ENCODE peak calls at places on chromosomes 7 and 10, in five cellular contexts. One of them, this sample, is unnamed.
A peak's percentile ranks its signal among the peaks of the same experiment; 100 is the strongest.

GRCh38 chr10:63738410-63738809 is 217.2 kb downstream of the REEP3 start:
- DNase-seq in H1: no peak
- DNase-seq in adipocyte: peak; percentile 38
- DNase-seq in Karpas-422: peak; percentile 28
- DNase-seq in mesenchymal stem cell: peak; percentile 54
- DNase-seq in this sample: no peak

GRCh38 chr10:67306588-67307205 is 380.9 kb downstream of the LRRTM3 start:
- DNase-seq in adipocyte: peak; percentile 66
- DNase-seq in Karpas-422: peak; percentile 69
- DNase-seq in mesenchymal stem cell: peak; percentile 6
- DNase-seq in H1: no peak
- DNase-seq in this sample: no peak

GRCh38 chr7:159095979-159096411 is 48.7 kb downstream of the VIPR2 start:
- DNase-seq in adipocyte: no peak
- DNase-seq in H1: no peak
- DNase-seq in Karpas-422: no peak
- DNase-seq in mesenchymal stem cell: no peak
- DNase-seq in this sample: peak; percentile 22

GRCh38 chr7:130884437-130885417 is 150.7 kb upstream of the KLF14 start:
- DNase-seq in mesenchymal stem cell: peak; percentile 76
- DNase-seq in Karpas-422: no peak
- DNase-seq in adipocyte: peak; percentile 58
- DNase-seq in H1: no peak
- DNase-seq in this sample: no peak

GRCh38 chr7:5452937-5453540 is 29.4 kb upstream of the TNRC18 start:
- DNase-seq in Karpas-422: peak; percentile 68
- DNase-seq in mesenchymal stem cell: peak; percentile 57
- DNase-seq in adipocyte: peak; percentile 36
- DNase-seq in H1: no peak
- DNase-seq in this sample: peak; percentile 66

GRCh38 chr7:5703572-5704533 is 77.6 kb downstream of the RNF216 start:
- DNase-seq in H1: no peak
- DNase-seq in Karpas-422: peak; percentile 73
- DNase-seq in mesenchymal stem cell: peak; percentile 33
- DNase-seq in adipocyte: no peak
- DNase-seq in this sample: no peak

GRCh38 chr7:17706734-17707133 is 233.6 kb downstream of the SNX13 start:
- DNase-seq in adipocyte: peak; percentile 86
- DNase-seq in H1: no peak
- DNase-seq in Karpas-422: peak; percentile 87
- DNase-seq in mesenchymal stem cell: peak; percentile 69
- DNase-seq in this sample: peak; percentile 72

GRCh38 chr10:71659050-71659738 is 60.4 kb downstream of the C10orf105 start:
- DNase-seq in Karpas-422: no peak
- DNase-seq in adipocyte: no peak
- DNase-seq in mesenchymal stem cell: no peak
- DNase-seq in H1: peak; percentile 19
- DNase-seq in this sample: peak; percentile 40

GRCh38 chr7:134209322-134210015 is 82.3 kb downstream of the LRGUK start:
- DNase-seq in Karpas-422: no peak
- DNase-seq in adipocyte: no peak
- DNase-seq in mesenchymal stem cell: no peak
- DNase-seq in H1: no peak
- DNase-seq in this sample: no peak

GRCh38 chr10:96043895-96044580 is 655 bp downstream of the CCNJ start:
- DNase-seq in H1: no peak
- DNase-seq in mesenchymal stem cell: peak; percentile 69
- DNase-seq in Karpas-422: peak; percentile 69
- DNase-seq in adipocyte: peak; percentile 70
- DNase-seq in this sample: peak; percentile 49

GRCh38 chr10:78316451-78316931 is 282.8 kb downstream of the RPS24 start:
- DNase-seq in Karpas-422: no peak
- DNase-seq in adipocyte: no peak
- DNase-seq in mesenchymal stem cell: peak; percentile 45
- DNase-seq in H1: no peak
- DNase-seq in this sample: no peak

GRCh38 chr10:82091413-82091812 is 216.4 kb downstream of the NRG3 start:
- DNase-seq in mesenchymal stem cell: no peak
- DNase-seq in H1: no peak
- DNase-seq in Karpas-422: no peak
- DNase-seq in adipocyte: no peak
- DNase-seq in this sample: no peak

GRCh38 chr7:71236488-71237179 is 104.7 kb downstream of the GALNT17 start:
- DNase-seq in Karpas-422: no peak
- DNase-seq in adipocyte: no peak
- DNase-seq in mesenchymal stem cell: no peak
- DNase-seq in H1: no peak
- DNase-seq in this sample: no peak

GRCh38 chr7:116315293-116315692 is 105.0 kb downstream of the TES start:
- DNase-seq in H1: no peak
- DNase-seq in adipocyte: peak; percentile 21
- DNase-seq in Karpas-422: no peak
- DNase-seq in mesenchymal stem cell: peak; percentile 73
- DNase-seq in this sample: no peak

GRCh38 chr10:62422068-62422590 is 48.0 kb downstream of the ZNF365 start:
- DNase-seq in H1: no peak
- DNase-seq in mesenchymal stem cell: peak; percentile 29
- DNase-seq in Karpas-422: no peak
- DNase-seq in adipocyte: peak; percentile 32
- DNase-seq in this sample: no peak

GRCh38 chr7:1275685-1276424 is 43.2 kb downstream of the UNCX start:
- DNase-seq in H1: no peak
- DNase-seq in adipocyte: no peak
- DNase-seq in mesenchymal stem cell: no peak
- DNase-seq in Karpas-422: no peak
- DNase-seq in this sample: no peak

GRCh38 chr10:14093735-14094484 is 236.8 kb downstream of the FRMD4A start:
- DNase-seq in Karpas-422: no peak
- DNase-seq in H1: no peak
- DNase-seq in mesenchymal stem cell: peak; percentile 53
- DNase-seq in adipocyte: peak; percentile 81
- DNase-seq in this sample: peak; percentile 63

GRCh38 chr7:40586197-40586596 is 451.4 kb downstream of the SUGCT start:
- DNase-seq in adipocyte: peak; percentile 64
- DNase-seq in mesenchymal stem cell: peak; percentile 67
- DNase-seq in Karpas-422: no peak
- DNase-seq in H1: no peak
- DNase-seq in this sample: no peak

GRCh38 chr10:122152544-122152943 is 118.6 kb upstream of the BTBD16 start:
- DNase-seq in adipocyte: peak; percentile 42
- DNase-seq in H1: no peak
- DNase-seq in mesenchymal stem cell: no peak
- DNase-seq in Karpas-422: no peak
- DNase-seq in this sample: no peak

GRCh38 chr7:52925332-52925731 is 110.1 kb upstream of the POM121L12 start:
- DNase-seq in mesenchymal stem cell: no peak
- DNase-seq in adipocyte: no peak
- DNase-seq in H1: peak; percentile 2
- DNase-seq in Karpas-422: no peak
- DNase-seq in this sample: peak; percentile 50

GRCh38 chr7:143368387-143368786 is 5.9 kb upstream of the FAM131B start:
- DNase-seq in mesenchymal stem cell: no peak
- DNase-seq in Karpas-422: no peak
- DNase-seq in adipocyte: no peak
- DNase-seq in H1: no peak
- DNase-seq in this sample: peak; percentile 37

GRCh38 chr10:75058142-75058541 is 53.3 kb upstream of the SAMD8 start:
- DNase-seq in Karpas-422: no peak
- DNase-seq in H1: no peak
- DNase-seq in mesenchymal stem cell: no peak
- DNase-seq in adipocyte: no peak
- DNase-seq in this sample: no peak

GRCh38 chr10:70106958-70107791 is 25.4 kb downstream of the AIFM2 start:
- DNase-seq in Karpas-422: peak; percentile 78
- DNase-seq in H1: peak; percentile 29
- DNase-seq in adipocyte: no peak
- DNase-seq in mesenchymal stem cell: no peak
- DNase-seq in this sample: peak; percentile 83

GRCh38 chr7:75905785-75906604 is 9.0 kb upstream of the POR start:
- DNase-seq in adipocyte: peak; percentile 78
- DNase-seq in H1: no peak
- DNase-seq in mesenchymal stem cell: peak; percentile 84
- DNase-seq in Karpas-422: peak; percentile 51
- DNase-seq in this sample: peak; percentile 75

GRCh38 chr7:122337011-122337410 is 32.5 kb upstream of the FEZF1 start:
- DNase-seq in Karpas-422: no peak
- DNase-seq in H1: no peak
- DNase-seq in adipocyte: no peak
- DNase-seq in mesenchymal stem cell: no peak
- DNase-seq in this sample: no peak

GRCh38 chr7:112205348-112206237 is 606 bp downstream of the DOCK4 start:
- DNase-seq in mesenchymal stem cell: peak; percentile 83
- DNase-seq in H1: no peak
- DNase-seq in adipocyte: peak; percentile 82
- DNase-seq in Karpas-422: peak; percentile 63
- DNase-seq in this sample: peak; percentile 64

GRCh38 chr10:75403144-75404022 is 1.8 kb upstream of the ZNF503 start:
- DNase-seq in Karpas-422: no peak
- DNase-seq in mesenchymal stem cell: peak; percentile 70
- DNase-seq in adipocyte: peak; percentile 74
- DNase-seq in H1: no peak
- DNase-seq in this sample: peak; percentile 55

GRCh38 chr7:79461660-79462059 is 8.2 kb upstream of the MAGI2 start:
- DNase-seq in mesenchymal stem cell: peak; percentile 85
- DNase-seq in H1: no peak
- DNase-seq in Karpas-422: no peak
- DNase-seq in adipocyte: peak; percentile 79
- DNase-seq in this sample: no peak

GRCh38 chr7:127347567-127348246 is 44.8 kb downstream of the ZNF800 start:
- DNase-seq in H1: peak; percentile 50
- DNase-seq in Karpas-422: peak; percentile 83
- DNase-seq in mesenchymal stem cell: peak; percentile 63
- DNase-seq in adipocyte: peak; percentile 77
- DNase-seq in this sample: peak; percentile 77

GRCh38 chr7:30702200-30702599 is 19.9 kb upstream of the CRHR2 start:
- DNase-seq in Karpas-422: peak; percentile 80
- DNase-seq in adipocyte: no peak
- DNase-seq in mesenchymal stem cell: no peak
- DNase-seq in H1: no peak
- DNase-seq in this sample: peak; percentile 41

GRCh38 chr7:101987494-101987893 is 170.1 kb downstream of the CUX1 start:
- DNase-seq in mesenchymal stem cell: no peak
- DNase-seq in Karpas-422: no peak
- DNase-seq in adipocyte: no peak
- DNase-seq in H1: no peak
- DNase-seq in this sample: no peak

GRCh38 chr7:114243019-114243507 is 171.6 kb upstream of the FOXP2 start:
- DNase-seq in H1: no peak
- DNase-seq in adipocyte: peak; percentile 10
- DNase-seq in mesenchymal stem cell: no peak
- DNase-seq in Karpas-422: no peak
- DNase-seq in this sample: no peak

GRCh38 chr7:65832281-65832680 is 40.6 kb upstream of the VKORC1L1 start:
- DNase-seq in Karpas-422: no peak
- DNase-seq in H1: no peak
- DNase-seq in mesenchymal stem cell: peak; percentile 36
- DNase-seq in adipocyte: peak; percentile 50
- DNase-seq in this sample: peak; percentile 42

GRCh38 chr7:79452032-79452494 is 1.4 kb downstream of the MAGI2 start:
- DNase-seq in adipocyte: peak; percentile 93
- DNase-seq in H1: peak; percentile 19
- DNase-seq in mesenchymal stem cell: peak; percentile 90
- DNase-seq in Karpas-422: no peak
- DNase-seq in this sample: peak; percentile 86

GRCh38 chr10:92342801-92343200 is 51.8 kb downstream of the MARCHF5 start:
- DNase-seq in H1: no peak
- DNase-seq in Karpas-422: no peak
- DNase-seq in mesenchymal stem cell: no peak
- DNase-seq in adipocyte: peak; percentile 16
- DNase-seq in this sample: no peak

GRCh38 chr10:24811906-24812305 is 88.2 kb upstream of the ARHGAP21 start:
- DNase-seq in H1: no peak
- DNase-seq in adipocyte: no peak
- DNase-seq in mesenchymal stem cell: no peak
- DNase-seq in Karpas-422: no peak
- DNase-seq in this sample: no peak

GRCh38 chr10:130137659-130138478 is 1.7 kb downstream of the GLRX3 start:
- DNase-seq in H1: no peak
- DNase-seq in Karpas-422: no peak
- DNase-seq in adipocyte: no peak
- DNase-seq in mesenchymal stem cell: no peak
- DNase-seq in this sample: no peak
- H3K9ac ChIP-seq in H1: no peak overlapping the region
- H3K9ac ChIP-seq in Karpas-422: peak overlapping the region; percentile 93
- H3K9ac ChIP-seq in adipocyte: peak overlapping the region; percentile 97
- H3K9ac ChIP-seq in mesenchymal stem cell: peak overlapping the region; percentile 90
- H3K9ac ChIP-seq in this sample: peak overlapping the region; percentile 91

DNA sequence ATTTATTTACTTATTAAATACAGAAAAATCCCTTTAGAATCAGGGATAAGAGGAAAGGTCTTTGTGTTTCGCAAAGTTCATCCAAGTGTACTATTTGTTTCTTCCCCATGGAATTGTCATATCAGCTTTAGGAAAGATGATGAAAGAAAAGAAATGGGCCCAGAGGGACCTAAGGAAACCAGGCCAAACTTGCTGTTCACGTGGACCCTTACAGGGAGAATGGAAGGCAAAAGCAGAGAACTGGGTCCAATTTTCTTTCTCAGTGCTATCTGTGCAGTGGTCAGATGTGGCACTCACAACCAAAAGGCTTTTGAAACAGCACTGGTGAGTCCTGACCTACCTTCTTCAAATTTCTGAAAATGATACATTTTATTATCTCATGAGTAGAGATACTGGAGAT is 53.6 kb upstream of the FAM133B start:
- DNase-seq in adipocyte: no peak
- DNase-seq in H1: no peak
- DNase-seq in mesenchymal stem cell: no peak
- DNase-seq in Karpas-422: no peak
- DNase-seq in this sample: no peak
- H3K9ac ChIP-seq in adipocyte: peak overlapping the region; percentile 33
- H3K9ac ChIP-seq in H1: no peak overlapping the region
- H3K9ac ChIP-seq in mesenchymal stem cell: no peak overlapping the region
- H3K9ac ChIP-seq in Karpas-422: no peak overlapping the region
- H3K9ac ChIP-seq in this sample: no peak overlapping the region

GRCh38 chr10:5873515-5873995 is 16.1 kb downstream of the ANKRD16 start:
- DNase-seq in H1: no peak
- DNase-seq in adipocyte: peak; percentile 87
- DNase-seq in mesenchymal stem cell: peak; percentile 76
- DNase-seq in Karpas-422: peak; percentile 90
- DNase-seq in this sample: peak; percentile 64
- H3K9ac ChIP-seq in H1: no peak overlapping the region
- H3K9ac ChIP-seq in adipocyte: no peak overlapping the region
- H3K9ac ChIP-seq in mesenchymal stem cell: peak overlapping the region; percentile 48
- H3K9ac ChIP-seq in Karpas-422: peak overlapping the region; percentile 38
- H3K9ac ChIP-seq in this sample: no peak overlapping the region

GRCh38 chr10:127612-128432 is 7.4 kb upstream of the ZMYND11 start:
- DNase-seq in adipocyte: no peak
- DNase-seq in Karpas-422: peak; percentile 84
- DNase-seq in mesenchymal stem cell: no peak
- DNase-seq in H1: no peak
- DNase-seq in this sample: no peak
- H3K9ac ChIP-seq in adipocyte: no peak overlapping the region
- H3K9ac ChIP-seq in Karpas-422: no peak overlapping the region
- H3K9ac ChIP-seq in mesenchymal stem cell: no peak overlapping the region
- H3K9ac ChIP-seq in H1: no peak overlapping the region
- H3K9ac ChIP-seq in this sample: no peak overlapping the region

This sample was measured in H9.